ENCODE peak calls at places on chromosomes 4 and X, in four cellular contexts. U is WTC11, I is A549, A is HepG2. G is an unnamed sample.

GRCh38 chr4:7313361-7313811 is 121.0 kb downstream of the SORCS2 start:
- DNase-seq in I (no peak), A (no peak), U (no peak), G (no peak)

GRCh38 chr4:8515316-8516060 is 64.7 kb upstream of the GPR78 start:
- DNase-seq in I (no peak), U (no peak), A (no peak), G (no peak)

GRCh38 chrX:138008280-138008679 is 442.4 kb downstream of the ZIC3 start:
- DNase-seq in I (no peak), A (no peak), U (no peak), G (no peak)

GRCh38 chr4:62601737-62602136 is 1401.6 kb downstream of the ADGRL3 start:
- DNase-seq in I (no peak), U (no peak), A (no peak), G (no peak)

GRCh38 chr4:6943012-6943869 is 33.6 kb downstream of the TBC1D14 start:
- DNase-seq in A (no peak), U (no peak), I (no peak), G (no peak)

GRCh38 chr4:149370002-149370401 is 445.6 kb downstream of the IQCM start:
- DNase-seq in A (peak), U (no peak), I (no peak), G (no peak)

GRCh38 chr4:150572704-150573504 is 9.0 kb upstream of the MAB21L2 start:
- DNase-seq in A (no peak), U (no peak), I (no peak), G (peak)

GRCh38 chr4:75916091-75916661 is 13.9 kb upstream of the PPEF2 start:
- DNase-seq in I (peak), A (peak), U (no peak), G (peak)

GRCh38 chr4:12703076-12703475 is 781.1 kb downstream of the RAB28 start:
- DNase-seq in U (no peak), I (no peak), A (no peak), G (no peak)

GRCh38 chr4:169619518-169619957 is 840 bp upstream of the CLCN3 start:
- DNase-seq in A (peak), U (peak), I (peak), G (peak)

GRCh38 chr4:84498203-84499026 is 677 bp downstream of the NKX6-1 start:
- DNase-seq in U (peak), I (peak), A (no peak), G (no peak)

GRCh38 chrX:68428431-68428830 is 4.9 kb downstream of the OPHN1 start:
- DNase-seq in I (no peak), A (no peak), U (no peak), G (no peak)

GRCh38 chrX:130114141-130114561 is 3.9 kb upstream of the ELF4 start:
- DNase-seq in I (no peak), A (no peak), U (no peak), G (peak)

GRCh38 chrX:136353519-136354095 is 52.8 kb downstream of the ADGRG4 start:
- DNase-seq in U (no peak), A (no peak), I (no peak), G (no peak)

GRCh38 chrX:141278306-141278705 is 36.0 kb upstream of the SPANXC start:
- DNase-seq in U (peak), A (peak), I (no peak), G (peak)

GRCh38 chrX:153517421-153517820 is at the start of gene ATP2B3:
- DNase-seq in A (no peak), U (no peak), I (no peak), G (no peak)
- TF ChIP-seq ESRRA in A (no peak), U (no peak), I (no peak), G (no peak)

DNA sequence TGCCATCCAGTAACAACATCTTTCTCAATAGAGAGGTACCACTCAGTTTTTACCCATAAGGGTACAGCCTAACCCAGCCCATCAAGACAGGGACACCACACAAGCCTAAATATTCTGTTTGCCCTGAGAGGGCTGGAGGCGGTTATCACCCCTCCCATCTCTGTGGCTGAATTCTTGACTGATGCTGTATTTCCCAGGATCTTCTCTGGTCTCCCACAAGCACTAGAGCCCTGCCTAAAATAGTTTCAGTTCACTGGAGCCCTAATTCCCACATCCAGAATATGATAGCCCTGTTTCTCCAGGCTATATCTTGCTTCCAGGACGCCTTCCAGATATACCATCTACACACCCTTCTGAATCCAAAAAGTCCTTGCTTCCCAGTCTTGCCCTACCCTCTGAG is 91.6 kb upstream of the NMU start:
- DNase-seq in U (no peak), I (no peak), A (no peak), G (no peak)
- TF ChIP-seq JUN in U (no peak), I (no peak), A (no peak), G (no peak)

GRCh38 chr4:61555789-61556188 is 355.7 kb downstream of the ADGRL3 start:
- DNase-seq in A (peak), U (no peak), I (no peak), G (no peak)
- TF ChIP-seq ESRRA in A (no peak), U (no peak), I (no peak), G (no peak)

GRCh38 chr4:70589785-70590184 is 2.3 kb upstream of the AMBN start:
- DNase-seq in I (no peak), A (no peak), U (no peak), G (no peak)
- TF ChIP-seq JUN in I (no peak), A (no peak), U (no peak), G (no peak)

DNA sequence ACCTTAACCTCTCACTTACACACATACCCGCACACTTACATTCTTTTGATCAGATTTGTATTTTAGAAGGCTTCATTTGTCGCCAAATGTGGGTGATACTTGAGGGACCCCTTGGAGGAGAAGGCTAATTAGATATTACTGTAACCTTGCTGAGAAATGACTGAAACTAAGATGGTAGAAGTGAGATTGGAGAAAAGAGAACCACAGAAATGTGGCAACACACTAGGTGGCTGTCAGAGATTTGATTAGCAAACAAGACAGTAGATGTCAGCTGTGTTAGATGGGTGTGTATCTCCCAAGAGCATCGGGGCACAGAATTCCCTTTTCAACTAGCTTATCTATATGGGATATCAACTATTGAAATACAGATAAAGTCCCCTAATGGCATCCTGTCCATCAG is 149.3 kb upstream of the FABP2 start:
- DNase-seq in U (no peak), I (no peak), A (no peak), G (no peak)
- TF ChIP-seq ESRRA in U (no peak), I (no peak), A (no peak), G (no peak)

G was measured in K562.